ENCODE peak calls at places on chromosomes 6 and 20, in four cellular contexts. K, U, A and H are unnamed samples.
A peak's percentile ranks its signal among the peaks of the same experiment; 100 is the strongest.

GRCh38 chr20:42763015-42763414 is 426.7 kb downstream of the PTPRT start:
- DNase-seq in K (no peak), U (no peak), A (no peak), H (no peak)

GRCh38 chr6:166058064-166058739 is 109.4 kb downstream of the TBXT start:
- DNase-seq in K (no peak), U (no peak), A (no peak), H (no peak)

GRCh38 chr6:151230277-151230577 is 9.5 kb upstream of the AKAP12 start:
- DNase-seq in K (no peak), U (no peak), A (no peak), H (no peak)

GRCh38 chr6:34341481-34341971 is 50.9 kb downstream of the NUDT3 start:
- DNase-seq in K (no peak), U (no peak), A (no peak), H (no peak)

GRCh38 chr6:112100561-112100960 is 13.2 kb downstream of the FAM229B start:
- DNase-seq in K (no peak), U (no peak), A (no peak), H (no peak)

GRCh38 chr6:149756261-149756636 is 6.7 kb downstream of the PCMT1 start:
- DNase-seq in K (no peak), U (no peak), A (no peak), H (no peak)

GRCh38 chr6:80638222-80639055 is 532.0 kb downstream of the BCKDHB start:
- DNase-seq in K (no peak), U (peak; percentile 11), A (no peak), H (peak; percentile 2)

GRCh38 chr6:132188865-132189264 is 212.4 kb downstream of the MOXD1 start:
- DNase-seq in K (no peak), U (no peak), A (no peak), H (no peak)

GRCh38 chr6:147808631-147809030 is 300.1 kb downstream of the SAMD5 start:
- DNase-seq in K (no peak), U (no peak), A (no peak), H (no peak)

GRCh38 chr20:18224968-18225568 is 63.3 kb upstream of the ZNF133 start:
- DNase-seq in K (no peak), U (peak; percentile 26), A (no peak), H (no peak)

GRCh38 chr20:13081877-13082276 is 73.1 kb downstream of the SPTLC3 start:
- DNase-seq in K (no peak), U (no peak), A (no peak), H (no peak)

GRCh38 chr6:111978826-111979225 is 75.1 kb upstream of the CCN6 start:
- DNase-seq in K (no peak), U (no peak), A (no peak), H (no peak)

GRCh38 chr20:62609170-62609786 is 33.0 kb upstream of the SLCO4A1 start:
- DNase-seq in K (no peak), U (no peak), A (no peak), H (no peak)

GRCh38 chr6:11309947-11310665 is 77.6 kb upstream of the NEDD9 start:
- DNase-seq in K (peak; percentile 34), U (no peak), A (no peak), H (no peak)

DNA sequence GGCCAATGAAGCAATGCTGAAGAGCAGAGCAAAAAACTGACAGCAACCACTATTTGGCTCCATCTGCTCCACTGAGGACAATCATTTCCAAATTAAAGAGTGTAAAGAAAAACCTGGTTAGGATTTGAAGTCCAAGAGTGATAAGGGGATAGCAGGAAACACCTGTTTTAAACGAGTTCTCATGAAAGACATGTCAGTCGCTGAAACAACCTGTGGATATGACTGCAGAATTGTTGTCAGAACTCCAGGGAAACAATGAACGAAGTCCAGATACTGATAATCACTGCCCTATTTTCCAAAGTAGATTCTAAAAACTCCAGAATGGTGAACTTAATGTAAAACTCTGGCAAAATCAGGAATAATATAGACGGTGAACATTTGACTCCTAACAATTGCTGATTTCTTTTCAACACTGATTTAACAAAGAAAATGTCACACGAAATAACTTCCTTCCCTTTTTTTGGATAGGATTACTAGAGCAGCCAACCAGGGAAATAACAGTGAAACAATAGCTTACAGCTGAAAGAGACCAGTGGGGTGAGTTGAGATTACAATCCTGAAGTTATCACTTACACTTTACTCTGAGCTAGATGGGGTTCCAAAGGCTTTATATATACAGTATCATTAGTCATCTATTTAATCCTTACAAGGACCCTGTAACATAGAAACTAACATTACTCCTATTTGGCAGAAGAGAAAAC is 83.7 kb downstream of the ELOVL5 start:
- DNase-seq in K (no peak), U (no peak), A (no peak), H (no peak)
- TF ChIP-seq TCF7 in K (no peak), U (no peak), A (no peak), H (no peak)

DNA sequence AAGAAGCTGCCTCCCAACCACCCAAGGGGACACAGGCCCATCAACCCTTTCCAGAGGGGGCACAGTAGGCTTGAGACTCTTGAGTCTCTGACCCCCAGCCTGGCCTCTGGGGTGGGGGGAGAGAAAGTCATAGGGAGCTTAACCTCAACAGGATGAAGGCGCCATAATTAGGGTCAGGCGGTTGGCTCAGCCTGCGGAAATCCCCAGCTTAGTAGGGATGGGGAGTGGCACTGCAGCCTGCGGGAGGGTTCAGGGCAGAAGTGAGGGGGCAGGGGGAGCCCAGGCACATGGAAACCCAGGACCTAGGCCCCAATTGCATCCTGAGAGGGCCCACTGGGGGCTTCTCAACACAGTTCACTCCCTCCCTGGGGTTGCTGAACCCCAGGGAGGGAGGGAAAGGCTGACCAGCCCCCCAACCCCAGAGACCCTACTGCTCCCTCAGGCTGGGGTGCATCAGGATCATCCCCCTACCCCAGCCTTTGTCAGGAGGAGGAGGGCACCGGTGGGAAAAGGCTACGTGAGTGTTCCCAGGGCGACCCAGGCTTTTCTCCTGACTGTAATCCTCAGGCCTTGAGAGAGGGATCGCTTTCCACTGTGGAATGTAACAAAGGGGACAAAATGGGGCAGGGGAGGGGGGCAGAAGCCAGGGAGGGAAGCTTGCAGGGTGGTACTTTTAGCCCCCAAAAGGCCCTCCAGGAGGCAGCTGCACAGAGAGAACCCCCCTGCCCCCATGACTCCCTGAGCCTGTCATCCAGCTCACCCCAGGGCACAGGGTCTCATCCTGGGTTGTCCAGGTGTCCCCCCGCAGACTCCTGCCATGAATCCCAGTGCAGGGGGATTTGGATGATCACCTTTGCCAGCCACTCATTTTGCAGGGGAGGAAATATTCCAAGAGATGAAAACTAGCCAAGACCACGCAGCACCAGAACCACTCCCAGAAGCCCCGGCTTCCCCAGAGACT is 46.4 kb downstream of the MRPL14 start:
- DNase-seq in K (no peak), U (no peak), A (no peak), H (no peak)
- TF ChIP-seq TCF7 in K (no peak), U (no peak), A (no peak), H (no peak)

DNA sequence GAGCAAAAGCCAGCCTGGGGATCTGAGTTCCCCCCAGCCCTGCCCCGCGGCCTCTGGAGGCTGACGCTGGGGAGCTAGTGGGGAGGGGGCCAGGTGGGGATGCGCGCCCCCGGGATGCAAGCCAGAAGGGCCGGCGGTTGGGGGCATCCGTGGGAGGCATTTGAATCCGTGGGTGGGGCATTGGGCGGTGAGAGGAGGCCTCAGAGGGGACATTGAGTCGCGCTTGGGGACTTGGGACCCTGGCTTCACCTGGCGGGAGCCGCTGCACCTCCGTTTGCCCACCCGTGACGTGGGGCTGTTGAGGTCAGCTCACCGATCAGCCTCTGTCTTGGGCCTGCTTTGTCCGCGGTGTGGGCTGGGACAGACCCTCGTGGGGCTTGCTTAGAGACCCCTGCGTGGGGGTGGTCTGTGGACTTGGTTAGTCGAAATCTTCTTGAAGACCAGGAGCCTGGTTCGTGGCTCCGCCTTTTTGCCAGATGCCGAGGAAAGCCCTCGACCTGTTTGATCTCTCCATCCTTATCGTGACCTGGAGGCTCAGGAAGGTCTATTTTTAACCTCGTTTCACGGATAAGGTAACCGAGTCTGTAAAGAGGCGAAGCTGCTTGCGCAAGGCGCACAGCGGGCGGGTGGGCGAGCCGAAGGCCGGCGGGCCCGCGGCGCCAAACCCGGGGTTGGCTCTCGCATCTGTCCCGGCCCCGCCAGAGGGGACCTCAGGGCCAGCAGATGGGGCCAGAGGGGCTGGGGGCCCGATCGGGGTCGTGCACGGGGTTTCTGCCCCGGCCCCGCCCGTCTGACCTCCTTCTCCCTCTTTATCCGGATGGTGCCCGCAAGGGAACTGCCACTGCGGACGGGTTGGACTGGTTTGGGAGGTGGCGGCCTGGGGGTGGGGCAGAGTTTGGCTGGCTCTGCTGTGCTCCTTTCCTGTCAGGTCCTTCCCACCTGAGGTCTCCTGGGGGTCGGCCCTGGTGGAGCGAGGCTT is 8.3 kb downstream of the FAM110A start:
- DNase-seq in K (peak; percentile 63), U (no peak), A (no peak), H (no peak)
- TF ChIP-seq TCF7 in K (no peak), U (no peak), A (no peak), H (no peak)

GRCh38 chr20:36465109-36466080 is 75.9 kb upstream of the MYL9 start:
- DNase-seq in K (no peak), U (peak; percentile 66), A (peak; percentile 72), H (no peak)

GRCh38 chr20:36466089-36466488 is 75.2 kb upstream of the MYL9 start:
- DNase-seq in K (no peak), U (no peak), A (no peak), H (no peak)

GRCh38 chr20:36469973-36470372 is 71.3 kb upstream of the MYL9 start:
- DNase-seq in K (no peak), U (no peak), A (no peak), H (no peak)

GRCh38 chr20:36468149-36469000 is 72.9 kb upstream of the MYL9 start:
- DNase-seq in K (no peak), U (peak; percentile 85), A (no peak), H (no peak)

DNA sequence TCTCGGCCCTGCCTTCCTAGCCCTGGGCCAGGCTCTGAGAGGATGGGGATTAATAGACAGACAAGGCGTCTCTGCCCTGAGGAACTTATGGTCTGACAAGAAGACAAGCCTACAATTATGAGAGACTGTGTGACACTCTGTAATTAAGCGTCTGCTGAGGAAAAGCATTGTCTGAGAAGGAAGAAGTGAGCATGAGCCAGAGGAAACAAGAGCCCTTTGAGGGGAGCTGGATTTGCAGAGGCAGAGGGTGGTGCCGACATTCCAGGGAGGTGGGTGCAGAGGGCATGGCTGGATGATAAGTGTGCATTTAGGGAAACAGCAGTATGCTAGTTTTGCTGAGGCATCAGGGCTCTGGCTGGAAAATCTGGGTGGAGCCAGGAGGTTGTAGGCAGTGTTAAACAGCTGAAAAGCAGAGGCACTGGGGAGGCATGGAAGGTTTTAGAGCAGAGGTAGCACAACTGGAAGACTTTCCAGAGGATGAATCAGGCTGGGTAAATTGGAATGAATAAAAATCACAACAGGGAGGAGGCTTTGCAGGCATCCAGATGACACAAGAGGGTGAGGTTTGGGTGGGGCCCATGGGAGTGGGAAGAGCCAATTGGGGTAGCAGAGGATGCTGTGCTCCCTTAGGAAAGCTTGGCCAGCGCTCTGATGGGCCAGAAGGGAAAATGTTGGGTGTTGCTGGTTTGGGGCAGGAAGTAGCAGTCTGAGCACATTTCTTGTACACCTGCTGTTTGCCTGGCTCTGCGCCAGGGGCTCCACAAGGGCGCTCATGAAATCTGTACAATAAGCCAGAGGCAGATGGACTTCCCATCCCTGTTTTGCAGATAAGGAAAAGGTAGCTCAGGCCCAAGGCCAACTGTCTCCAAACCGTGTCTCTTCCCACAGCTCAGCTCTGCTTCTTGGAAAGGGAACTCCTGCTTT is 74.0 kb upstream of the MYL9 start:
- DNase-seq in K (no peak), U (no peak), A (no peak), H (no peak)
- TF ChIP-seq TCF7 in K (no peak), U (no peak), A (no peak), H (no peak)

GRCh38 chr6:14540859-14541540 is 423.4 kb downstream of the CD83 start:
- DNase-seq in K (no peak), U (no peak), A (no peak), H (no peak)
- TF ChIP-seq TCF7 in K (no peak), U (no peak), A (no peak), H (no peak)